ENCODE peak calls at places on chromosomes 5 and 9, in seven cellular contexts. T is suprapubic skin, J is H1, K is spleen, W is endothelial cell of umbilical vein, D is GM12878, Z is stomach. I is an unnamed sample.
A peak's percentile ranks its signal among the peaks of the same experiment; 100 is the strongest.

GRCh38 chr9:114677418-114677817 is 4.6 kb downstream of the TEX48 start:
- DNase-seq in T (no peak), J (no peak), K (no peak), W (peak; percentile 97), D (no peak), Z (peak; percentile 44), I (peak; percentile 40)

GRCh38 chr5:22710660-22711059 is 142.5 kb downstream of the CDH12 start:
- DNase-seq in T (no peak), J (no peak), K (no peak), W (no peak), D (no peak), Z (no peak), I (no peak)

GRCh38 chr5:37723147-37723961 is 116.5 kb downstream of the GDNF start:
- DNase-seq in T (no peak), J (peak; percentile 78), K (no peak), W (no peak), D (no peak), Z (no peak), I (no peak)

GRCh38 chr5:176743136-176743827 is 67.1 kb upstream of the UNC5A start:
- DNase-seq in T (peak; percentile 50), J (peak; percentile 78), K (peak; percentile 54), W (no peak), D (no peak), Z (no peak), I (no peak)

GRCh38 chr9:82196658-82197057 is 208.1 kb downstream of the SPATA31D1 start:
- DNase-seq in T (no peak), J (no peak), K (no peak), W (no peak), D (no peak), Z (no peak), I (no peak)

GRCh38 chr9:114028646-114029045 is 49.5 kb downstream of the AMBP start:
- DNase-seq in T (peak; percentile 58), J (peak; percentile 43), K (peak; percentile 69), W (no peak), D (no peak), Z (no peak), I (no peak)

GRCh38 chr5:171330011-171330410 is 21.0 kb downstream of the TLX3 start:
- DNase-seq in T (no peak), J (no peak), K (no peak), W (no peak), D (no peak), Z (no peak), I (no peak)

GRCh38 chr9:78131969-78132687 is 100.5 kb upstream of the GNAQ start:
- DNase-seq in T (no peak), J (no peak), K (no peak), W (peak; percentile 47), D (no peak), Z (no peak), I (no peak)

GRCh38 chr9:70511858-70512257 is 97.4 kb upstream of the KLF9 start:
- DNase-seq in T (no peak), J (no peak), K (no peak), W (no peak), D (no peak), Z (no peak), I (no peak)

GRCh38 chr5:141628175-141628788 is 8.4 kb downstream of the HDAC3 start:
- DNase-seq in T (no peak), J (no peak), K (no peak), W (no peak), D (no peak), Z (no peak), I (no peak)

GRCh38 chr5:116970318-116970717 is 395.7 kb upstream of the SEMA6A start:
- DNase-seq in T (no peak), J (no peak), K (no peak), W (no peak), D (no peak), Z (no peak), I (no peak)

GRCh38 chr5:36414869-36415282 is 113.2 kb upstream of the RANBP3L start:
- DNase-seq in T (no peak), J (no peak), K (no peak), W (peak; percentile 42), D (no peak), Z (no peak), I (no peak)

GRCh38 chr9:110427497-110428104 is 89.9 kb upstream of the TXNDC8 start:
- DNase-seq in T (no peak), J (peak; percentile 79), K (no peak), W (peak; percentile 46), D (no peak), Z (peak; percentile 55), I (no peak)

GRCh38 chr5:11048760-11049159 is 287.7 kb upstream of the DAP start:
- DNase-seq in T (no peak), J (no peak), K (no peak), W (no peak), D (no peak), Z (no peak), I (no peak)

GRCh38 chr9:113178087-113178486 is 27.3 kb downstream of the SLC31A2 start:
- DNase-seq in T (no peak), J (no peak), K (no peak), W (no peak), D (no peak), Z (no peak), I (no peak)

GRCh38 chr5:162268694-162269481 is 201.3 kb downstream of the GABRG2 start:
- DNase-seq in T (no peak), J (no peak), K (no peak), W (no peak), D (no peak), Z (no peak), I (no peak)
- TF ChIP-seq POLR2AphosphoS5 in T (no peak), J (no peak), K (no peak), W (no peak), D (no peak), Z (no peak), I (no peak)

DNA sequence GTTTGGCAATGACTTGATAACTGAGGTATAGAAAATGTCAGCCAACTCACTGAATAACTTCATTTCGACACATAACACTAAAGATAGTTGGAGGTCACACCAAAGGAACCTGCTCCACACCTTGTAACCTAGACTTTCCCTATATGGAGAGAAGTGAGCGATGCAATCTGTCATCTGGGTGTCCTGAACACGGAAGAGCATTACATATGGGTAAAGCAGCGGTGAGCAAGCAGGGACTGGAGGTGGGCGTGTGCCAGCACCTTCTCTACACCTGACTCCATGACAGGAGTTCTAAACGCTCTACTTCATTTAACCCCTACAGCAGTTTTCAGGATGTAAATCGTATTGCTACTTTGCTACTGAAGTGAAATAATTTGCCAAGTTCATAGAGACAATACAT is 152.8 kb downstream of the SLC12A2 start:
- DNase-seq in T (no peak), J (no peak), K (no peak), W (no peak), D (no peak), Z (no peak), I (no peak)
- H3K27ac ChIP-seq in T (no peak overlapping the region), J (no peak overlapping the region), K (no peak overlapping the region), W (no peak overlapping the region), D (no peak overlapping the region), Z (no peak overlapping the region), I (no peak overlapping the region)

GRCh38 chr9:5099466-5099865 is 86.0 kb downstream of the INSL6 start:
- DNase-seq in T (no peak), J (no peak), K (no peak), W (no peak), D (no peak), Z (no peak), I (no peak)
- TF ChIP-seq POLR2A in T (no peak), J (no peak), K (no peak), W (no peak), D (no peak), Z (no peak), I (no peak)

GRCh38 chr5:147669113-147669869 is 113.2 kb downstream of the JAKMIP2 start:
- DNase-seq in T (no peak), J (no peak), K (no peak), W (no peak), D (no peak), Z (no peak), I (peak; percentile 54)
- TF ChIP-seq POLR2AphosphoS5 in T (no peak), J (no peak), K (no peak), W (no peak), D (no peak), Z (no peak), I (peak; percentile 15)

DNA sequence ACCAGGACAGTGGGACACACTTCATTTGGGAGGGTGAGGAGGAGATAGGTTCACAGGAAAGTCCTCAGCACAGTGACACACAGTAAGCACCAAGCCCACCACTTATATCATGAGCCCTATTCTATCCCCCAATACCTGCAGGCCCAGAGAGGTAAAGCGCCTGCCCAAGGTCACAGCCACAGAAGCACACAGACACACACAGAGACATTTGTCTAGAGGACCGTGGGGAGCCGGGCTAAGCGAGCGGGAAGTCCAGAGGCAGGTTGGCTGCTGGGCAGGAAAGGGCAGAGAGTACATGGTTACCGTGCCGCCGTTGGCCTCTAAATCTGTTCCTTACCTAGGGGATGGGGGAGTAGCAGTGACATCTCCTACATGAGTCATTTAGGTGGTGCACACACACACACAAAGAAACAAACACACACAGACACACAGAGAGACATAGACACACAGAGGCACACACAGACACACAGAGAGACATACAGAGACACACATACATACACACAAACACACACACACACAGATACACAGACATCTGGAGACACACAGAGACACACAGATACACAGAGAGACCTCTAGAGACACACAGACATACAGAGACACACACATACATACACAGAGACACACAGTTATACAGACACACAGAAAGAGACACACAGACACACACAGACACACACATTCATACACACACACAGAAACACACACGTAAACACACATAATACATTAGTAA is 15.9 kb upstream of the DUSP1 start:
- DNase-seq in T (peak; percentile 55), J (no peak), K (no peak), W (no peak), D (no peak), Z (no peak), I (no peak)
- H3K27ac ChIP-seq in T (no peak overlapping the region), J (no peak overlapping the region), K (peak overlapping the region; percentile 89), W (no peak overlapping the region), D (no peak overlapping the region), Z (no peak overlapping the region), I (no peak overlapping the region)

GRCh38 chr9:21750021-21750735 is 52.3 kb upstream of the MTAP start:
- DNase-seq in T (no peak), J (no peak), K (no peak), W (peak; percentile 41), D (no peak), Z (no peak), I (no peak)

GRCh38 chr9:21758540-21758939 is 43.9 kb upstream of the MTAP start:
- DNase-seq in T (no peak), J (no peak), K (no peak), W (no peak), D (no peak), Z (no peak), I (no peak)

GRCh38 chr9:21752003-21752402 is 50.4 kb upstream of the MTAP start:
- DNase-seq in T (no peak), J (peak; percentile 48), K (no peak), W (no peak), D (no peak), Z (no peak), I (no peak)

DNA sequence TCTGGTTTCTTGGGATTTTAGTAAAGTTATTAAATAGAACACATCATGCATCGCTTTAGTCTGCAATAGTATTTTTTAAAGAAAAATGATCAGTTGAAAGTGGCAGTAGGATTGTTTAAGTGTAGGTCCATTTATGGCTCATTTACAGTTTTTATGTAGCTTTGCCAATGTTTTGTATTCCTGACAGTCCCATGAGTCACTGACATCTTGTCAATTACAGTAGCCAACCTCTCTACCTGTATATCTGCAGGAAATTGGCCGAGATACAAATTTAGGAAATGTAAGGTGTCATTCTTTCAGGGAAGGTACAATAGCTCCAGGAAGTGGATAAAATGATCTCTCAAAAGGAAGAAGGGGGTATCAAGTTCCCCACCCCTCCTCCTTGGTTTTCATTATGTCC is 47.7 kb upstream of the MTAP start:
- DNase-seq in T (no peak), J (no peak), K (no peak), W (no peak), D (no peak), Z (no peak), I (no peak)
- TF ChIP-seq POLR2A in T (no peak), J (no peak), K (no peak), W (no peak), D (no peak), Z (no peak), I (no peak)

GRCh38 chr5:174794941-174795672 is 70.7 kb downstream of the MSX2 start:
- DNase-seq in T (no peak), J (no peak), K (no peak), W (no peak), D (no peak), Z (no peak), I (no peak)
- TF ChIP-seq POLR2AphosphoS5 in T (no peak), J (no peak), K (no peak), W (no peak), D (no peak), Z (no peak), I (no peak)

I was measured in prostate gland.